ENCODE peak calls at places on chromosomes 5 and 9, in four cellular contexts. One of them, this sample, is unnamed.

GRCh38 chr9:71704806-71705205 is 63.5 kb downstream of the CEMIP2 start:
- DNase-seq in cardiac fibroblast: no peak
- DNase-seq in GM12865: no peak
- DNase-seq in hepatocyte: no peak
- DNase-seq in this sample: no peak

GRCh38 chr5:179549973-179550510 is 312 bp upstream of the RUFY1 start:
- DNase-seq in cardiac fibroblast: no peak
- DNase-seq in GM12865: peak; percentile 67
- DNase-seq in hepatocyte: no peak
- DNase-seq in this sample: peak; percentile 12

GRCh38 chr9:81754245-81754644 is 64.9 kb upstream of the TLE1 start:
- DNase-seq in cardiac fibroblast: no peak
- DNase-seq in GM12865: no peak
- DNase-seq in hepatocyte: no peak
- DNase-seq in this sample: no peak

GRCh38 chr9:119003882-119004617 is 365.2 kb downstream of the BRINP1 start:
- DNase-seq in cardiac fibroblast: no peak
- DNase-seq in GM12865: no peak
- DNase-seq in hepatocyte: no peak
- DNase-seq in this sample: no peak

GRCh38 chr5:173204185-173204979 is 30.6 kb downstream of the NKX2-5 start:
- DNase-seq in cardiac fibroblast: peak; percentile 50
- DNase-seq in GM12865: peak; percentile 51
- DNase-seq in hepatocyte: peak; percentile 26
- DNase-seq in this sample: peak; percentile 19

GRCh38 chr9:69433426-69433825 is 108.4 kb downstream of the ENTREP1 start:
- DNase-seq in cardiac fibroblast: no peak
- DNase-seq in GM12865: no peak
- DNase-seq in hepatocyte: no peak
- DNase-seq in this sample: no peak

GRCh38 chr5:97094579-97095317 is 47.7 kb downstream of the LIX1 start:
- DNase-seq in cardiac fibroblast: no peak
- DNase-seq in GM12865: peak; percentile 87
- DNase-seq in hepatocyte: no peak
- DNase-seq in this sample: peak; percentile 17

GRCh38 chr5:170226661-170227060 is 6.1 kb upstream of the C5orf58 start:
- DNase-seq in cardiac fibroblast: no peak
- DNase-seq in GM12865: no peak
- DNase-seq in hepatocyte: no peak
- DNase-seq in this sample: no peak

GRCh38 chr5:34686762-34687268 is 30.7 kb downstream of the RAI14 start:
- DNase-seq in cardiac fibroblast: peak; percentile 99
- DNase-seq in GM12865: no peak
- DNase-seq in hepatocyte: peak; percentile 94
- DNase-seq in this sample: no peak

GRCh38 chr9:137244486-137245449 is 3.7 kb downstream of the TUBB4B start:
- DNase-seq in cardiac fibroblast: no peak
- DNase-seq in GM12865: no peak
- DNase-seq in hepatocyte: peak; percentile 9
- DNase-seq in this sample: no peak
- H3K4me3 ChIP-seq in cardiac fibroblast: no peak overlapping the region
- H3K4me3 ChIP-seq in GM12865: no peak overlapping the region
- H3K4me3 ChIP-seq in hepatocyte: no peak overlapping the region
- H3K4me3 ChIP-seq in this sample: no peak overlapping the region

DNA sequence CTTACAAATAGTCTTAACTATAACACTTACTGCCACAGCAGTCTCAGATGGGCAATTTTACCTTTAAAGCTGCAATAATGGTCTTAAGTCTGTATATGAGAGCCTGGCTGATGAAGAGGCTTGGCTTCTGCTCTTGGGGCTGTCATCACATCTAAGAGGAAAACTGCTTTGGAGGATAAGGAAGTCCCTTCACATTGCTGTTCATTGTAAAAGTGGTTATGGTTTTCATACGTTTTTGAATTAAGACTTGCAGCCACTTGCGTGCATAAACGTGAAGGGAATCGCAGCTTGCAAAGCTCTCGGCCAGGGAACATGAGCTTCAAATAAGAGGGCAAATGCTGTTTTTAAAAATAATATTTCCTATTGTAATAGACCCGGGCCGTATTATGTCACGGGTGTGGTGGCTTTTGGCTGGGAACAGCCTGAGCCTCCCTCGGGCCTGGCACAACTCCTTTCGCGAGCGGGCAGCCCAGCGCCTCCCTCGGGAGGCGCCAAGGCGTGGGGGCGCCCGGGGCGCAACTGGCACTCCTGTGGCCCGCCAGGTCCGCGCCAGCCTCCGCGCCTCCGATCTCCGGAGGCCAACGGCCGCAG is 587 bp upstream of the ARHGEF28 start:
- DNase-seq in cardiac fibroblast: peak; percentile 52
- DNase-seq in GM12865: peak; percentile 19
- DNase-seq in hepatocyte: no peak
- DNase-seq in this sample: no peak
- H3K4me3 ChIP-seq in cardiac fibroblast: peak overlapping the region; percentile 89
- H3K4me3 ChIP-seq in GM12865: peak overlapping the region; percentile 87
- H3K4me3 ChIP-seq in hepatocyte: peak overlapping the region; percentile 9
- H3K4me3 ChIP-seq in this sample: no peak overlapping the region

GRCh38 chr9:123031963-123032362 is 1.5 kb upstream of the GPR21 start:
- DNase-seq in cardiac fibroblast: no peak
- DNase-seq in GM12865: no peak
- DNase-seq in hepatocyte: no peak
- DNase-seq in this sample: no peak
- H3K4me3 ChIP-seq in cardiac fibroblast: no peak overlapping the region
- H3K4me3 ChIP-seq in GM12865: no peak overlapping the region
- H3K4me3 ChIP-seq in hepatocyte: no peak overlapping the region
- H3K4me3 ChIP-seq in this sample: no peak overlapping the region

GRCh38 chr5:127292030-127292735 is 1.6 kb downstream of the MEGF10 start:
- DNase-seq in cardiac fibroblast: no peak
- DNase-seq in GM12865: no peak
- DNase-seq in hepatocyte: no peak
- DNase-seq in this sample: no peak
- H3K4me3 ChIP-seq in cardiac fibroblast: no peak overlapping the region
- H3K4me3 ChIP-seq in GM12865: no peak overlapping the region
- H3K4me3 ChIP-seq in hepatocyte: no peak overlapping the region
- H3K4me3 ChIP-seq in this sample: no peak overlapping the region

GRCh38 chr5:160167623-160168165 is 48.4 kb upstream of the PWWP2A start:
- DNase-seq in cardiac fibroblast: no peak
- DNase-seq in GM12865: no peak
- DNase-seq in hepatocyte: no peak
- DNase-seq in this sample: no peak

GRCh38 chr5:160166973-160167622 is 47.8 kb upstream of the PWWP2A start:
- DNase-seq in cardiac fibroblast: peak; percentile 28
- DNase-seq in GM12865: no peak
- DNase-seq in hepatocyte: no peak
- DNase-seq in this sample: no peak

GRCh38 chr5:160162910-160163309 is 43.7 kb upstream of the PWWP2A start:
- DNase-seq in cardiac fibroblast: no peak
- DNase-seq in GM12865: no peak
- DNase-seq in hepatocyte: no peak
- DNase-seq in this sample: no peak

GRCh38 chr5:160166069-160166972 is 47.1 kb upstream of the PWWP2A start:
- DNase-seq in cardiac fibroblast: no peak
- DNase-seq in GM12865: no peak
- DNase-seq in hepatocyte: no peak
- DNase-seq in this sample: no peak

GRCh38 chr5:160165137-160166068 is 46.2 kb upstream of the PWWP2A start:
- DNase-seq in cardiac fibroblast: peak; percentile 98
- DNase-seq in GM12865: no peak
- DNase-seq in hepatocyte: peak; percentile 81
- DNase-seq in this sample: no peak
- H3K4me3 ChIP-seq in cardiac fibroblast: peak overlapping the region; percentile 21
- H3K4me3 ChIP-seq in GM12865: no peak overlapping the region
- H3K4me3 ChIP-seq in hepatocyte: no peak overlapping the region
- H3K4me3 ChIP-seq in this sample: no peak overlapping the region

GRCh38 chr9:124342946-124343485 is 72.2 kb downstream of the PSMB7 start:
- DNase-seq in cardiac fibroblast: peak; percentile 86
- DNase-seq in GM12865: no peak
- DNase-seq in hepatocyte: peak; percentile 62
- DNase-seq in this sample: no peak
- H3K4me3 ChIP-seq in cardiac fibroblast: no peak overlapping the region
- H3K4me3 ChIP-seq in GM12865: no peak overlapping the region
- H3K4me3 ChIP-seq in hepatocyte: no peak overlapping the region
- H3K4me3 ChIP-seq in this sample: no peak overlapping the region

DNA sequence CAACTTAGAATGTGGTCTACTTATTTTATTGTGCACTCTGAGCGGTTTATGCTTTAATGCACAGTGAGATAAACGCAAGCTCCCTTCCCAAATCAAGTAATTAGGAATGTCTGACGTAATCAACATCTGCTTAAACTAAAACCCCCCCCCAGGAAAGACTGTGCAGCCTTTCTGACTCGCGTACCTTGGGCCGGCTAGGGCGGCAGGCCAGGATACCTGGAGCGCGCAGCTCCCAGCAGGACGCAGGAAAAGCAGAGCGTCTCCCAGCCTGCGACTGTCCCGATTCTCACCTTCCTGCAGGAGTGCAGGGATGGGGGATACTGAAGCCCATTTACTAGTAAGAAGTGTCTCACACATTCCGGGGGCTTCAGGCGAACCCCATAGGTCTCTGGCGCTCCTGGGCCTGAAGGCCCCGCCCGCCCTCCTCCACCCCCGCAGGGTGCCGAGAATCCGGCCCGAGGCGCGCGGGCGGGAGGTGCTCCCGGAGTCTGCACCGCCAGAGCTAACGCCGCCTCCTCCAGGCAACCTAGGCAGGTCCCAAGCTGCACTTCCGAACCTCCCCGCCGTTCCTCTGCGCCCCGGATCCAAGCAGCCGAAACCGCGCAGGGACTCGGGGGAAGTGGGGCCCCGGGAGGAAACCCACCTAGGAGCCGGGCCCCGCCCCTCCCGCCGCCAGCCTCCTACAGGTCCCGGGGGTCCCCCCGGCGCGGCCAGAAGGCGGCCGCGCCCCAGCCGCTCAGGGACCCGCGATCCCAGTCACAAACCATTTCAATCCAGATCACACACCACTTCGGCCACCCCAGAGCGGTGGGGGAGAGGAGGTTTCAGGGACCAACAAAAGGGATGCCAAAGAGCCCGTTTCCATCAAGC is 1.4 kb downstream of the ROR2 start:
- DNase-seq in cardiac fibroblast: peak; percentile 72
- DNase-seq in GM12865: no peak
- DNase-seq in hepatocyte: peak; percentile 88
- DNase-seq in this sample: no peak
- H3K4me3 ChIP-seq in cardiac fibroblast: peak overlapping the region; percentile 10
- H3K4me3 ChIP-seq in GM12865: no peak overlapping the region
- H3K4me3 ChIP-seq in hepatocyte: peak overlapping the region; percentile 97
- H3K4me3 ChIP-seq in this sample: no peak overlapping the region